ENCODE peak calls at places on chromosomes 4 and X, in eight cellular contexts. One of them, this sample, is unnamed.

GRCh38 chrX:154488336-154489075 is 1.9 kb downstream of the SLC10A3 start:
- DNase-seq in LoVo: no peak
- DNase-seq in AG09319: no peak
- DNase-seq in natural killer cell treated with Interleukin-12 subunit alpha and Interleukin-12 subunit beta and Interleukin-15 and Interleukin-18, amount 100 ng/mL, for 72 hours: no peak
- DNase-seq in Calu3: no peak
- DNase-seq in hypothalamus: no peak
- DNase-seq in activated T-cell treated with anti-CD3 and anti-CD28 coated beads, Interleukin-2, amount 50 U/mL, for 72 hours: no peak
- DNase-seq in AG10803: no peak
- DNase-seq in this sample: no peak

GRCh38 chr4:7335363-7336066 is 99.2 kb downstream of the PSAPL1 start:
- DNase-seq in LoVo: peak
- DNase-seq in AG09319: no peak
- DNase-seq in natural killer cell treated with Interleukin-12 subunit alpha and Interleukin-12 subunit beta and Interleukin-15 and Interleukin-18, amount 100 ng/mL, for 72 hours: peak
- DNase-seq in Calu3: peak
- DNase-seq in hypothalamus: peak
- DNase-seq in activated T-cell treated with anti-CD3 and anti-CD28 coated beads, Interleukin-2, amount 50 U/mL, for 72 hours: peak
- DNase-seq in AG10803: peak
- DNase-seq in this sample: peak

GRCh38 chr4:88583643-88584470 is 8.4 kb upstream of the HERC3 start:
- DNase-seq in LoVo: no peak
- DNase-seq in AG09319: no peak
- DNase-seq in natural killer cell treated with Interleukin-12 subunit alpha and Interleukin-12 subunit beta and Interleukin-15 and Interleukin-18, amount 100 ng/mL, for 72 hours: no peak
- DNase-seq in Calu3: no peak
- DNase-seq in hypothalamus: no peak
- DNase-seq in activated T-cell treated with anti-CD3 and anti-CD28 coated beads, Interleukin-2, amount 50 U/mL, for 72 hours: no peak
- DNase-seq in AG10803: no peak
- DNase-seq in this sample: no peak

GRCh38 chr4:113636877-113637276 is 124.7 kb downstream of the CAMK2D start:
- DNase-seq in LoVo: peak
- DNase-seq in AG09319: no peak
- DNase-seq in natural killer cell treated with Interleukin-12 subunit alpha and Interleukin-12 subunit beta and Interleukin-15 and Interleukin-18, amount 100 ng/mL, for 72 hours: no peak
- DNase-seq in Calu3: peak
- DNase-seq in hypothalamus: no peak
- DNase-seq in activated T-cell treated with anti-CD3 and anti-CD28 coated beads, Interleukin-2, amount 50 U/mL, for 72 hours: no peak
- DNase-seq in AG10803: peak
- DNase-seq in this sample: no peak

GRCh38 chr4:3640587-3640962 is 108.4 kb upstream of the LRPAP1 start:
- DNase-seq in LoVo: no peak
- DNase-seq in AG09319: no peak
- DNase-seq in natural killer cell treated with Interleukin-12 subunit alpha and Interleukin-12 subunit beta and Interleukin-15 and Interleukin-18, amount 100 ng/mL, for 72 hours: no peak
- DNase-seq in Calu3: no peak
- DNase-seq in hypothalamus: no peak
- DNase-seq in activated T-cell treated with anti-CD3 and anti-CD28 coated beads, Interleukin-2, amount 50 U/mL, for 72 hours: no peak
- DNase-seq in AG10803: no peak
- DNase-seq in this sample: peak

GRCh38 chr4:56289934-56290333 is 97.4 kb downstream of the AASDH start:
- DNase-seq in LoVo: no peak
- DNase-seq in AG09319: no peak
- DNase-seq in natural killer cell treated with Interleukin-12 subunit alpha and Interleukin-12 subunit beta and Interleukin-15 and Interleukin-18, amount 100 ng/mL, for 72 hours: no peak
- DNase-seq in Calu3: peak
- DNase-seq in hypothalamus: no peak
- DNase-seq in activated T-cell treated with anti-CD3 and anti-CD28 coated beads, Interleukin-2, amount 50 U/mL, for 72 hours: no peak
- DNase-seq in AG10803: no peak
- DNase-seq in this sample: no peak

GRCh38 chrX:107626481-107626880 is 1.8 kb upstream of the PRPS1 start:
- DNase-seq in LoVo: no peak
- DNase-seq in AG09319: no peak
- DNase-seq in natural killer cell treated with Interleukin-12 subunit alpha and Interleukin-12 subunit beta and Interleukin-15 and Interleukin-18, amount 100 ng/mL, for 72 hours: no peak
- DNase-seq in Calu3: no peak
- DNase-seq in hypothalamus: no peak
- DNase-seq in activated T-cell treated with anti-CD3 and anti-CD28 coated beads, Interleukin-2, amount 50 U/mL, for 72 hours: no peak
- DNase-seq in AG10803: no peak
- DNase-seq in this sample: no peak

GRCh38 chrX:129737921-129738320 is 858 bp upstream of the XPNPEP2 start:
- DNase-seq in LoVo: no peak
- DNase-seq in AG09319: no peak
- DNase-seq in natural killer cell treated with Interleukin-12 subunit alpha and Interleukin-12 subunit beta and Interleukin-15 and Interleukin-18, amount 100 ng/mL, for 72 hours: no peak
- DNase-seq in Calu3: no peak
- DNase-seq in hypothalamus: no peak
- DNase-seq in activated T-cell treated with anti-CD3 and anti-CD28 coated beads, Interleukin-2, amount 50 U/mL, for 72 hours: no peak
- DNase-seq in AG10803: peak
- DNase-seq in this sample: no peak

GRCh38 chr4:153205028-153205648 is 895 bp downstream of the TRIM2 start:
- DNase-seq in LoVo: peak
- DNase-seq in AG09319: no peak
- DNase-seq in natural killer cell treated with Interleukin-12 subunit alpha and Interleukin-12 subunit beta and Interleukin-15 and Interleukin-18, amount 100 ng/mL, for 72 hours: no peak
- DNase-seq in Calu3: peak
- DNase-seq in hypothalamus: no peak
- DNase-seq in activated T-cell treated with anti-CD3 and anti-CD28 coated beads, Interleukin-2, amount 50 U/mL, for 72 hours: peak
- DNase-seq in AG10803: no peak
- DNase-seq in this sample: no peak

GRCh38 chr4:122921971-122922876 is at the start of gene NUDT6:
- DNase-seq in LoVo: peak
- DNase-seq in AG09319: no peak
- DNase-seq in natural killer cell treated with Interleukin-12 subunit alpha and Interleukin-12 subunit beta and Interleukin-15 and Interleukin-18, amount 100 ng/mL, for 72 hours: peak
- DNase-seq in Calu3: peak
- DNase-seq in hypothalamus: peak
- DNase-seq in activated T-cell treated with anti-CD3 and anti-CD28 coated beads, Interleukin-2, amount 50 U/mL, for 72 hours: peak
- DNase-seq in AG10803: peak
- DNase-seq in this sample: peak

GRCh38 chrX:151896734-151897474 is 15.8 kb upstream of the MAGEA4 start:
- DNase-seq in LoVo: peak
- DNase-seq in AG09319: peak
- DNase-seq in natural killer cell treated with Interleukin-12 subunit alpha and Interleukin-12 subunit beta and Interleukin-15 and Interleukin-18, amount 100 ng/mL, for 72 hours: no peak
- DNase-seq in Calu3: no peak
- DNase-seq in hypothalamus: no peak
- DNase-seq in activated T-cell treated with anti-CD3 and anti-CD28 coated beads, Interleukin-2, amount 50 U/mL, for 72 hours: no peak
- DNase-seq in AG10803: peak
- DNase-seq in this sample: no peak

GRCh38 chrX:69424161-69424560 is 80.0 kb upstream of the NALF2 start:
- DNase-seq in LoVo: peak
- DNase-seq in AG09319: no peak
- DNase-seq in natural killer cell treated with Interleukin-12 subunit alpha and Interleukin-12 subunit beta and Interleukin-15 and Interleukin-18, amount 100 ng/mL, for 72 hours: no peak
- DNase-seq in Calu3: peak
- DNase-seq in hypothalamus: no peak
- DNase-seq in activated T-cell treated with anti-CD3 and anti-CD28 coated beads, Interleukin-2, amount 50 U/mL, for 72 hours: no peak
- DNase-seq in AG10803: peak
- DNase-seq in this sample: no peak

GRCh38 chr4:150938873-150939499 is 76.1 kb downstream of the LRBA start:
- DNase-seq in LoVo: no peak
- DNase-seq in AG09319: no peak
- DNase-seq in natural killer cell treated with Interleukin-12 subunit alpha and Interleukin-12 subunit beta and Interleukin-15 and Interleukin-18, amount 100 ng/mL, for 72 hours: no peak
- DNase-seq in Calu3: no peak
- DNase-seq in hypothalamus: no peak
- DNase-seq in activated T-cell treated with anti-CD3 and anti-CD28 coated beads, Interleukin-2, amount 50 U/mL, for 72 hours: no peak
- DNase-seq in AG10803: no peak
- DNase-seq in this sample: no peak

GRCh38 chr4:182872886-182873285 is 44.3 kb downstream of the DCTD start:
- DNase-seq in LoVo: no peak
- DNase-seq in AG09319: no peak
- DNase-seq in natural killer cell treated with Interleukin-12 subunit alpha and Interleukin-12 subunit beta and Interleukin-15 and Interleukin-18, amount 100 ng/mL, for 72 hours: no peak
- DNase-seq in Calu3: no peak
- DNase-seq in hypothalamus: no peak
- DNase-seq in activated T-cell treated with anti-CD3 and anti-CD28 coated beads, Interleukin-2, amount 50 U/mL, for 72 hours: no peak
- DNase-seq in AG10803: no peak
- DNase-seq in this sample: no peak

GRCh38 chr4:12966741-12967140 is 517.4 kb downstream of the RAB28 start:
- DNase-seq in LoVo: no peak
- DNase-seq in AG09319: no peak
- DNase-seq in natural killer cell treated with Interleukin-12 subunit alpha and Interleukin-12 subunit beta and Interleukin-15 and Interleukin-18, amount 100 ng/mL, for 72 hours: no peak
- DNase-seq in Calu3: no peak
- DNase-seq in hypothalamus: no peak
- DNase-seq in activated T-cell treated with anti-CD3 and anti-CD28 coated beads, Interleukin-2, amount 50 U/mL, for 72 hours: no peak
- DNase-seq in AG10803: no peak
- DNase-seq in this sample: no peak

GRCh38 chrX:13345037-13345436 is 25.2 kb upstream of the ATXN3L start:
- DNase-seq in LoVo: no peak
- DNase-seq in AG09319: no peak
- DNase-seq in natural killer cell treated with Interleukin-12 subunit alpha and Interleukin-12 subunit beta and Interleukin-15 and Interleukin-18, amount 100 ng/mL, for 72 hours: no peak
- DNase-seq in Calu3: no peak
- DNase-seq in hypothalamus: no peak
- DNase-seq in activated T-cell treated with anti-CD3 and anti-CD28 coated beads, Interleukin-2, amount 50 U/mL, for 72 hours: no peak
- DNase-seq in AG10803: no peak
- DNase-seq in this sample: no peak

This sample was measured in uterus.